ENCODE peak calls at places on chromosomes 2 and 18, in six cellular contexts. Y is IMR-90, P is mesenchymal stem cell, R is mesendoderm, Q is trophoblast cell, U is neuronal stem cell. W is an unnamed sample.

GRCh38 chr18:62939925-62940324 is 224.6 kb downstream of the PHLPP1 start:
- DNase-seq in Y (no peak), P (no peak), R (no peak), Q (no peak), U (no peak), W (no peak)

GRCh38 chr2:48941908-48942307 is 186.4 kb upstream of the LHCGR start:
- DNase-seq in Y (no peak), P (no peak), R (no peak), Q (no peak), U (no peak), W (no peak)

GRCh38 chr2:131584380-131584779 is 56.7 kb downstream of the CCDC74A start:
- DNase-seq in Y (no peak), P (no peak), R (no peak), Q (no peak), U (no peak), W (no peak)

GRCh38 chr2:36973320-36973719 is 7.0 kb upstream of the STRN start:
- DNase-seq in Y (no peak), P (no peak), R (no peak), Q (no peak), U (no peak), W (no peak)

GRCh38 chr2:241230435-241230834 is 42.0 kb downstream of the ANO7 start:
- DNase-seq in Y (no peak), P (no peak), R (no peak), Q (no peak), U (no peak), W (no peak)

GRCh38 chr18:27017901-27018500 is 152.5 kb upstream of the AQP4 start:
- DNase-seq in Y (no peak), P (no peak), R (peak), Q (peak), U (no peak), W (no peak)

GRCh38 chr2:226325541-226325940 is 474.1 kb downstream of the IRS1 start:
- DNase-seq in Y (no peak), P (peak), R (no peak), Q (no peak), U (peak), W (no peak)

GRCh38 chr2:209423562-209424541 is at the start of gene MAP2:
- DNase-seq in Y (peak), P (peak), R (peak), Q (peak), U (peak), W (peak)

GRCh38 chr18:1593091-1593490 is 688.4 kb downstream of the ADCYAP1 start:
- DNase-seq in Y (no peak), P (no peak), R (no peak), Q (no peak), U (no peak), W (no peak)

GRCh38 chr18:23071285-23071684 is 64.0 kb upstream of the CABLES1 start:
- DNase-seq in Y (peak), P (no peak), R (no peak), Q (peak), U (no peak), W (no peak)

GRCh38 chr2:167787021-167787420 is 460.4 kb downstream of the STK39 start:
- DNase-seq in Y (no peak), P (no peak), R (peak), Q (no peak), U (no peak), W (no peak)

GRCh38 chr2:175080479-175080878 is 75.3 kb upstream of the CHN1 start:
- DNase-seq in Y (no peak), P (no peak), R (no peak), Q (peak), U (no peak), W (no peak)

GRCh38 chr2:55163258-55163657 is 68.8 kb downstream of the CLHC1 start:
- DNase-seq in Y (peak), P (peak), R (no peak), Q (peak), U (no peak), W (no peak)

GRCh38 chr2:43461461-43462073 is 134.3 kb downstream of the THADA start:
- DNase-seq in Y (no peak), P (no peak), R (no peak), Q (no peak), U (no peak), W (no peak)

GRCh38 chr2:97758131-97758705 is 44.8 kb downstream of the ZAP70 start:
- DNase-seq in Y (peak), P (no peak), R (no peak), Q (no peak), U (no peak), W (no peak)

GRCh38 chr2:20422679-20423271 is 24.1 kb upstream of the RHOB start:
- DNase-seq in Y (peak), P (peak), R (peak), Q (no peak), U (no peak), W (peak)

GRCh38 chr2:653645-654425 is 23.4 kb downstream of the TMEM18 start:
- DNase-seq in Y (no peak), P (no peak), R (no peak), Q (no peak), U (no peak), W (peak)

GRCh38 chr2:214139630-214140284 is 271.1 kb upstream of the VWC2L start:
- DNase-seq in Y (no peak), P (no peak), R (no peak), Q (no peak), U (no peak), W (no peak)

GRCh38 chr2:56009758-56010534 is 86.4 kb upstream of the EFEMP1 start:
- DNase-seq in Y (peak), P (peak), R (peak), Q (peak), U (no peak), W (no peak)

GRCh38 chr2:187424156-187424555 is 23.9 kb downstream of the CALCRL start:
- DNase-seq in Y (no peak), P (no peak), R (peak), Q (no peak), U (no peak), W (no peak)

GRCh38 chr18:34738173-34738894 is 28.2 kb downstream of the DTNA start:
- DNase-seq in Y (no peak), P (peak), R (peak), Q (peak), U (peak), W (no peak)

GRCh38 chr18:38576915-38577314 is 1011.3 kb upstream of the CELF4 start:
- DNase-seq in Y (no peak), P (no peak), R (no peak), Q (no peak), U (no peak), W (no peak)

GRCh38 chr18:37138456-37138855 is 309.5 kb downstream of the KIAA1328 start:
- DNase-seq in Y (no peak), P (no peak), R (no peak), Q (no peak), U (no peak), W (no peak)

GRCh38 chr2:156434461-156435291 is 1.5 kb upstream of the GPD2 start:
- DNase-seq in Y (peak), P (no peak), R (peak), Q (peak), U (no peak), W (no peak)

GRCh38 chr2:65612654-65613053 is 180.3 kb upstream of the SPRED2 start:
- DNase-seq in Y (no peak), P (no peak), R (no peak), Q (no peak), U (no peak), W (no peak)

GRCh38 chr18:58054041-58054733 is 10.2 kb downstream of the NEDD4L start:
- DNase-seq in Y (peak), P (peak), R (peak), Q (peak), U (no peak), W (peak)

GRCh38 chr2:221533299-221533698 is 38.8 kb downstream of the EPHA4 start:
- DNase-seq in Y (no peak), P (no peak), R (no peak), Q (no peak), U (no peak), W (no peak)

GRCh38 chr2:203683932-203684556 is 22.4 kb upstream of the CD28 start:
- DNase-seq in Y (peak), P (peak), R (peak), Q (peak), U (no peak), W (no peak)

GRCh38 chr2:81213598-81213997 is 909.0 kb upstream of the LRRTM1 start:
- DNase-seq in Y (no peak), P (no peak), R (no peak), Q (no peak), U (no peak), W (no peak)

GRCh38 chr2:96895032-96895708 is 25.3 kb upstream of the SEMA4C start:
- DNase-seq in Y (no peak), P (no peak), R (no peak), Q (no peak), U (no peak), W (no peak)

GRCh38 chr2:191677091-191677645 is 768 bp upstream of the NABP1 start:
- DNase-seq in Y (peak), P (peak), R (peak), Q (peak), U (no peak), W (no peak)

GRCh38 chr2:109654316-109655050 is 40.3 kb downstream of the SOWAHC start:
- DNase-seq in Y (no peak), P (no peak), R (no peak), Q (peak), U (no peak), W (no peak)

GRCh38 chr2:239253264-239253663 is 147.6 kb downstream of the HDAC4 start:
- DNase-seq in Y (no peak), P (no peak), R (no peak), Q (no peak), U (no peak), W (no peak)

GRCh38 chr2:230925879-230926765 is 1.1 kb upstream of the GPR55 start:
- DNase-seq in Y (no peak), P (no peak), R (peak), Q (no peak), U (no peak), W (peak)

GRCh38 chr2:228846161-228846560 is 424.9 kb downstream of the PID1 start:
- DNase-seq in Y (no peak), P (no peak), R (no peak), Q (no peak), U (no peak), W (no peak)

GRCh38 chr2:196365923-196366322 is 194.5 kb upstream of the STK17B start:
- DNase-seq in Y (no peak), P (no peak), R (no peak), Q (no peak), U (no peak), W (no peak)

GRCh38 chr18:67123901-67124300 is 392.6 kb downstream of the DSEL start:
- DNase-seq in Y (no peak), P (no peak), R (no peak), Q (no peak), U (no peak), W (no peak)

GRCh38 chr2:232329716-232330067 is 48.9 kb upstream of the ALPP start:
- DNase-seq in Y (no peak), P (no peak), R (no peak), Q (no peak), U (no peak), W (peak)

GRCh38 chr18:13217971-13218375 is 587 bp upstream of the LDLRAD4 start:
- DNase-seq in Y (no peak), P (peak), R (peak), Q (no peak), U (no peak), W (no peak)

GRCh38 chr18:55589625-55590291 is 1.8 kb upstream of the TCF4 start:
- DNase-seq in Y (peak), P (peak), R (peak), Q (peak), U (peak), W (peak)
- H3K4ac ChIP-seq in Y (peak), P (peak), R (peak), Q (peak), U (no peak), W (no peak)

DNA sequence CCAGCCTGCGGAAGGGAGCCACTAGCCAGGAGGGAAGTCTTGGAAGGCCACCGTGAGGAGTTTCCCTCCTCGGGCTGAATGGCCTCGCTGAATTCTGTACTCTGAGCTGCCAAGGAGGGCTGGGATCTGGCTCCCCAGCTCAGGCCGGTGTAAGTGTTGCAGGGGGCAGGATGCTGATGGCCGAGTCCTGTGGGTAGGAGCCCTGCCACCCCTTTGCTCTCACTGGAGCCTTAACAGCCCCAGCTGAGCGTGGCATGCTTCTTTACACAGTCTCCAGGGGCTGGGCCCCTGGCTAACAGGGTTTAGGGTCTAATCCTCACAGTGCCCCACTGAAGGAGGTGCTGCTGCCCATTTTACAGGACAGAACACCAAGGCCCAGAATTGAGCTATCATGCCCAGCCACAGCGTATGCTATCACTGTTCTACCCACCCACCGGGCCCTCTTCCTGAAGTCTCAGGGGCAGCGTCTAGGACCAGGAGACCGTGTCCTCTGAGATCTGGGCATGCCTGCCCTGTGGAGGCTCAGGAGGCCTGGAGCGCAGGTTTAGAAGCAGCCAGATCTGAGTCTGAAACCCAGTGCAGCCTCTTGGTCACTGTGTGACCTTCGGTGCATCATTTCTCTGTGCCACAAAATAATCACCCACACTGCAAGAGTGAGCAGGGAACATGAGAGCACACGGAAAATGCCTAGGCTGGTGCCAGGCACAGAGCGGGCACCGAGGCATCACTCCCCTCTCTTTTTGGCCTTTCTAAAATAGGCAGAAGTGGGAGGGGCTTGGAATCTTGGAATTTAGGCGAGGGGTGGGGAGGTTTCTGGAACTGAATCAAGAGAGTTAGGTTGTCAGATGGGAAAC is 42.9 kb downstream of the TMEM37 start:
- DNase-seq in Y (no peak), P (no peak), R (no peak), Q (no peak), U (no peak), W (peak)
- H3K4ac ChIP-seq in Y (no peak), P (no peak), R (no peak), Q (no peak), U (no peak), W (no peak)

DNA sequence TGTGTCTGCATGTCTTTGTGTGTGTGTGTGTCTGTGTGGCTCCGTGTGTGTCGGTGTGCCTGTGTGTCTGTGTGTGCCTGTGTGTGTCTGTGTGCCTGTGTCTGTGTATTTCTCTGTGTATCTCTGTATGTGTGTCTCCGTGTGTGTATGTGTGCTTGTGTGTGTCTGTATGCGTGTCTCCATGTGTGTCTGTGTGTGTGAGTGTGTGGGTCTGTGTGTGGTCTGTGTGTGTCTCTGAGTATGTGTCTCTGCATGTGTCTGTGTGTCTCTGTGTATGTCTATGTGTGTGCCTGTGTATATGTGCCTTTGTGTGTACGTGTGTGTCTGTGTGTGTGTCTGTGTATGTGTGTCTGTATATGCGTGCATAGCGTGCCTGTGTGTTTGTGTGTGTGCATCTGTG is 45.2 kb downstream of the MYCN start:
- DNase-seq in Y (no peak), P (no peak), R (no peak), Q (no peak), U (no peak), W (no peak)
- H3K4ac ChIP-seq in Y (no peak), P (no peak), R (no peak), Q (no peak), U (peak), W (no peak)

DNA sequence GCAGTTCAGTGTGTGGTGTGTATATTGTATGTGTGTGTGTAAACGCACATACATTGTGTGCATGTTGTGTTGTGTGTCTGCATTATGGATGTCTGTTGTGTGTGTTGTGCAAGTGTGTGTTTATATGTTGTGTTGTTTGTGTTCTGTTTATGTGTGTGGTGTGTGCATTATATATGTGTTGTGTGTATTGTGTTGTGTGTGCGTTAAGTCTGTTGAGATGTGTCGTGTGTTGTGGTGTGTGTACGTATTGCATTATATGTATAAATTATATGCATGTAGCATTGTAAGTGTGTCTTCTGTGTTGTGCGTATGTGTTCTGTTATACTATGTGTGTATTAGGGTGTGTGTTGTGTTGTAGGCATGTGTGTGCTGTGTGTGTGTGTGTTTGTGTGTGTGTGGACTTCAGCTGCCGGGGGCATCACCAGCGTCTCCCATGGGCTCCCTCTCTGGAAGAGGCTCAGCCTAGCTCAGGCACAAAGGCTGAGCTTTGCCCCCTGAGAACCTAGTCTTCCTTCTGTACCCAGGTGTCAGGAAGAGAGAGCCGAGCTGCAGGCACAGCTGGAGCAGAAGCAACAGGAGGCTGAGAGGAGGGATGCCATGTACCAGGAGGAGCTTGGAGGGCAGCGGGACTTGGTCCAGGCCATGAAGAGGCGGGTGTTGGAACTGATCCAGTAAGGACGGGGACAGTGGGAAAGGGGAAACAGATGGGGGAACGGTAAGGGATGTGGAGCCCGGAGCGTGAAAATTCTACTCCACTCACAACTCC is 13.7 kb downstream of the RUFY4 start:
- DNase-seq in Y (no peak), P (no peak), R (no peak), Q (no peak), U (no peak), W (peak)
- H3K4ac ChIP-seq in Y (no peak), P (no peak), R (no peak), Q (no peak), U (no peak), W (no peak)

GRCh38 chr18:8938817-8939216 is 163.7 kb upstream of the NDUFV2 start:
- DNase-seq in Y (peak), P (no peak), R (peak), Q (peak), U (no peak), W (no peak)
- H3K4ac ChIP-seq in Y (peak), P (no peak), R (peak), Q (no peak), U (no peak), W (no peak)

GRCh38 chr2:102512161-102512560 is 39.1 kb downstream of the SLC9A4 start:
- DNase-seq in Y (no peak), P (no peak), R (peak), Q (peak), U (no peak), W (no peak)

GRCh38 chr2:102510791-102511575 is 38.0 kb downstream of the SLC9A4 start:
- DNase-seq in Y (no peak), P (no peak), R (no peak), Q (no peak), U (no peak), W (no peak)

GRCh38 chr2:102518170-102518569 is 45.1 kb downstream of the SLC9A4 start:
- DNase-seq in Y (no peak), P (no peak), R (no peak), Q (no peak), U (no peak), W (no peak)

GRCh38 chr2:102509749-102510148 is 36.7 kb downstream of the SLC9A4 start:
- DNase-seq in Y (peak), P (no peak), R (no peak), Q (peak), U (no peak), W (no peak)

DNA sequence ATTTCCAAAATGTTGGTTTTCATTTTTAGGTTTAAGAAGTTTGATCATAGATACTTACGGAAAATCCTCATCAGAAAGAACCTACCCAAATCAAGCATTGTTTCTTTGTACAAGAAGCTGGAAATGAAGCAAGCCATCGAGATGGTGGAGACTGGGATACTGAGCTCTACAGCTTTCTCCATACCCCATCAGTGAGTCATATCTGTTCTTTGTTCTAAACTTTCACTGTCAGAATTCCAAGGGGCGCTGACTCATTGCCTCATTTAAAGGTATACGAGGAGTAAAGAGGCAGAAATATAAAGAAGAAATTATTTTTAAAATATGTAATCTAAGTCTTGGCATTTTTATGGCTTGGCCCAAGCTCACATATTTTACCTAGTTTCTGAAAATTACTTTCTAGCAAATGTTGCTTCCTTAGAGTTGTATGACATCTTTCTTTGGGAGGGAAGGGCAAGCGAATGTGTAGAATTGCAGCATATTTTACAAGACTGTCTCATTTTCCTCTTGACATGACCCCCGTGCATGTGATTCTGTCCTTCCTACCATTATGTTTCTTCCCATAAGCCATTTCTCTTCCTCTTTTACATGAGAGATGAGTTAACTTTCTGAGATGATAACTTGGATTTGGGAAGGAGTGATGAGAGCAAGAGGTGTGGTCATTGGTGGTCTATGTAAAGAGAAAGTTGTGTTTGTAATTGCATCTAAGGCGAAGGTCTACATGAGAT is 41.2 kb downstream of the SLC9A4 start:
- DNase-seq in Y (peak), P (peak), R (peak), Q (peak), U (no peak), W (no peak)
- H3K4ac ChIP-seq in Y (peak), P (peak), R (no peak), Q (no peak), U (no peak), W (no peak)

DNA sequence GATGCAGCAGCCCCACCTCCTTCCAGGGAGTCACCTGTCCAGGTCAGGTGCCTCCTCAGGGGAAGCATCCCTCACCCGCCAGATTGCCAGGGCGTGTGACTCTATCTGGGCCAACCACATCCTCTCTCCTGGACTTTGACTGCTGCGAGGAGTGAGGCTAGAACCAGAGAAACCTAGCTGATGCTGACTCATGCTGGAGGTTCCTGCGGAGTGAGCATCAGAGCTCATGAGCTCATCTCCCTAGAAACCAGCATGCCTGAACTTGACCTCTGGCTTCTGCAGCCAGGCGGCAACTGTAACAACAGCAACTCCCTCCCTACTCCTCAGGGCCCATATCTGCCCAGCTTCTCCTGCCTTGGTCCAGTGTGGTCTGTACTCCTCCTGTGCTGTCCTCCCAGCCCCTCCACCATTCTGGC is 28.3 kb upstream of the NT5DC4 start:
- DNase-seq in Y (peak), P (peak), R (peak), Q (peak), U (no peak), W (peak)
- H3K4ac ChIP-seq in Y (peak), P (peak), R (no peak), Q (no peak), U (no peak), W (no peak)

W was measured in H9.